ENCODE peak calls at places on chromosomes 16 and 17, in six cellular contexts. One of them, this sample, is unnamed.

GRCh38 chr16:66135376-66135775 is 231.1 kb upstream of the CDH5 start:
- DNase-seq in PC-3: no peak
- DNase-seq in HCT116: no peak
- DNase-seq in PC-9: no peak
- DNase-seq in OCI-LY7: no peak
- DNase-seq in MM.1S: no peak
- DNase-seq in this sample: no peak

GRCh38 chr17:34379876-34380275 is 16.8 kb upstream of the CCL1 start:
- DNase-seq in PC-3: no peak
- DNase-seq in HCT116: no peak
- DNase-seq in PC-9: no peak
- DNase-seq in OCI-LY7: no peak
- DNase-seq in MM.1S: no peak
- DNase-seq in this sample: no peak

GRCh38 chr16:80616362-80616761 is 75.6 kb downstream of the DYNLRB2 start:
- DNase-seq in PC-3: no peak
- DNase-seq in HCT116: no peak
- DNase-seq in PC-9: no peak
- DNase-seq in OCI-LY7: no peak
- DNase-seq in MM.1S: no peak
- DNase-seq in this sample: no peak

GRCh38 chr17:69743091-69743490 is 328.6 kb downstream of the MAP2K6 start:
- DNase-seq in PC-3: peak; percentile 24
- DNase-seq in HCT116: no peak
- DNase-seq in PC-9: no peak
- DNase-seq in OCI-LY7: no peak
- DNase-seq in MM.1S: no peak
- DNase-seq in this sample: no peak

GRCh38 chr17:67546578-67547527 is 169.8 kb downstream of the PITPNC1 start:
- DNase-seq in PC-3: no peak
- DNase-seq in HCT116: no peak
- DNase-seq in PC-9: no peak
- DNase-seq in OCI-LY7: peak; percentile 24
- DNase-seq in MM.1S: no peak
- DNase-seq in this sample: no peak

GRCh38 chr17:31248986-31249385 is 48.1 kb downstream of the OMG start:
- DNase-seq in PC-3: peak; percentile 70
- DNase-seq in HCT116: no peak
- DNase-seq in PC-9: peak; percentile 26
- DNase-seq in OCI-LY7: no peak
- DNase-seq in MM.1S: no peak
- DNase-seq in this sample: no peak

GRCh38 chr16:67723151-67723915 is 4.2 kb upstream of the GFOD2 start:
- DNase-seq in PC-3: peak; percentile 84
- DNase-seq in HCT116: no peak
- DNase-seq in PC-9: peak; percentile 80
- DNase-seq in OCI-LY7: no peak
- DNase-seq in MM.1S: no peak
- DNase-seq in this sample: no peak

GRCh38 chr17:45261577-45262515 is at the start of gene SPATA32:
- DNase-seq in PC-3: peak; percentile 62
- DNase-seq in HCT116: no peak
- DNase-seq in PC-9: no peak
- DNase-seq in OCI-LY7: peak; percentile 54
- DNase-seq in MM.1S: no peak
- DNase-seq in this sample: no peak

GRCh38 chr16:88479795-88480760 is 27.0 kb downstream of the ZFPM1 start:
- DNase-seq in PC-3: no peak
- DNase-seq in HCT116: no peak
- DNase-seq in PC-9: no peak
- DNase-seq in OCI-LY7: peak; percentile 78
- DNase-seq in MM.1S: no peak
- DNase-seq in this sample: peak; percentile 82

GRCh38 chr17:75003957-75004355 is 8.5 kb upstream of the MRPL58 start:
- DNase-seq in PC-3: no peak
- DNase-seq in HCT116: no peak
- DNase-seq in PC-9: no peak
- DNase-seq in OCI-LY7: no peak
- DNase-seq in MM.1S: no peak
- DNase-seq in this sample: no peak

GRCh38 chr16:52827456-52827855 is 225.2 kb downstream of the CHD9NB start:
- DNase-seq in PC-3: no peak
- DNase-seq in HCT116: no peak
- DNase-seq in PC-9: no peak
- DNase-seq in OCI-LY7: no peak
- DNase-seq in MM.1S: no peak
- DNase-seq in this sample: no peak

GRCh38 chr17:36188891-36189306 is 7.7 kb downstream of the CCL3L1 start:
- DNase-seq in PC-3: no peak
- DNase-seq in HCT116: no peak
- DNase-seq in PC-9: no peak
- DNase-seq in OCI-LY7: peak; percentile 43
- DNase-seq in MM.1S: peak; percentile 62
- DNase-seq in this sample: peak; percentile 69

GRCh38 chr17:79084291-79085153 is 9.9 kb downstream of the ENGASE start:
- DNase-seq in PC-3: no peak
- DNase-seq in HCT116: no peak
- DNase-seq in PC-9: no peak
- DNase-seq in OCI-LY7: no peak
- DNase-seq in MM.1S: no peak
- DNase-seq in this sample: no peak

GRCh38 chr17:64066709-64067108 is 46.3 kb upstream of the ICAM2 start:
- DNase-seq in PC-3: no peak
- DNase-seq in HCT116: no peak
- DNase-seq in PC-9: no peak
- DNase-seq in OCI-LY7: no peak
- DNase-seq in MM.1S: no peak
- DNase-seq in this sample: no peak

GRCh38 chr16:18942069-18942468 is 15.9 kb upstream of the SMG1 start:
- DNase-seq in PC-3: no peak
- DNase-seq in HCT116: no peak
- DNase-seq in PC-9: no peak
- DNase-seq in OCI-LY7: no peak
- DNase-seq in MM.1S: no peak
- DNase-seq in this sample: no peak

GRCh38 chr16:58821886-58822285 is 87.8 kb upstream of the GOT2 start:
- DNase-seq in PC-3: no peak
- DNase-seq in HCT116: no peak
- DNase-seq in PC-9: no peak
- DNase-seq in OCI-LY7: no peak
- DNase-seq in MM.1S: no peak
- DNase-seq in this sample: no peak

GRCh38 chr16:79449067-79449466 is 151.5 kb downstream of the MAF start:
- DNase-seq in PC-3: no peak
- DNase-seq in HCT116: no peak
- DNase-seq in PC-9: no peak
- DNase-seq in OCI-LY7: no peak
- DNase-seq in MM.1S: no peak
- DNase-seq in this sample: no peak

GRCh38 chr16:81987706-81988105 is 23.6 kb downstream of the SDR42E1 start:
- DNase-seq in PC-3: peak; percentile 57
- DNase-seq in HCT116: peak; percentile 57
- DNase-seq in PC-9: peak; percentile 60
- DNase-seq in OCI-LY7: no peak
- DNase-seq in MM.1S: no peak
- DNase-seq in this sample: no peak

GRCh38 chr17:14827394-14827793 is 437.7 kb downstream of the PMP22 start:
- DNase-seq in PC-3: no peak
- DNase-seq in HCT116: no peak
- DNase-seq in PC-9: no peak
- DNase-seq in OCI-LY7: no peak
- DNase-seq in MM.1S: no peak
- DNase-seq in this sample: no peak

GRCh38 chr16:70735141-70735979 is 49.5 kb upstream of the MTSS2 start:
- DNase-seq in PC-3: no peak
- DNase-seq in HCT116: no peak
- DNase-seq in PC-9: no peak
- DNase-seq in OCI-LY7: no peak
- DNase-seq in MM.1S: no peak
- DNase-seq in this sample: no peak

GRCh38 chr16:77785365-77785764 is 3.0 kb upstream of the VAT1L start:
- DNase-seq in PC-3: no peak
- DNase-seq in HCT116: no peak
- DNase-seq in PC-9: no peak
- DNase-seq in OCI-LY7: no peak
- DNase-seq in MM.1S: no peak
- DNase-seq in this sample: no peak

GRCh38 chr17:77100009-77100408 is 40.8 kb upstream of the SEC14L1 start:
- DNase-seq in PC-3: no peak
- DNase-seq in HCT116: no peak
- DNase-seq in PC-9: peak; percentile 83
- DNase-seq in OCI-LY7: no peak
- DNase-seq in MM.1S: no peak
- DNase-seq in this sample: no peak

GRCh38 chr17:76796081-76796480 is 58.2 kb downstream of the MFSD11 start:
- DNase-seq in PC-3: no peak
- DNase-seq in HCT116: no peak
- DNase-seq in PC-9: no peak
- DNase-seq in OCI-LY7: no peak
- DNase-seq in MM.1S: no peak
- DNase-seq in this sample: no peak

GRCh38 chr17:2830678-2831077 is 34.4 kb downstream of the RAP1GAP2 start:
- DNase-seq in PC-3: no peak
- DNase-seq in HCT116: no peak
- DNase-seq in PC-9: no peak
- DNase-seq in OCI-LY7: no peak
- DNase-seq in MM.1S: no peak
- DNase-seq in this sample: no peak

GRCh38 chr17:45846646-45847045 is 2.0 kb downstream of the SPPL2C start:
- DNase-seq in PC-3: no peak
- DNase-seq in HCT116: no peak
- DNase-seq in PC-9: no peak
- DNase-seq in OCI-LY7: no peak
- DNase-seq in MM.1S: no peak
- DNase-seq in this sample: no peak

GRCh38 chr17:68511671-68512246 is 471 bp upstream of the PRKAR1A start:
- DNase-seq in PC-3: peak; percentile 78
- DNase-seq in HCT116: peak; percentile 80
- DNase-seq in PC-9: peak; percentile 71
- DNase-seq in OCI-LY7: peak; percentile 88
- DNase-seq in MM.1S: peak; percentile 73
- DNase-seq in this sample: peak; percentile 92

GRCh38 chr17:71922439-71922838 is 198.4 kb upstream of the SOX9 start:
- DNase-seq in PC-3: peak; percentile 98
- DNase-seq in HCT116: no peak
- DNase-seq in PC-9: no peak
- DNase-seq in OCI-LY7: no peak
- DNase-seq in MM.1S: peak; percentile 30
- DNase-seq in this sample: no peak

GRCh38 chr16:78669994-78670393 is 570.5 kb downstream of the WWOX start:
- DNase-seq in PC-3: no peak
- DNase-seq in HCT116: no peak
- DNase-seq in PC-9: no peak
- DNase-seq in OCI-LY7: no peak
- DNase-seq in MM.1S: no peak
- DNase-seq in this sample: peak; percentile 16

GRCh38 chr16:82509636-82510035 is 117.1 kb upstream of the CDH13 start:
- DNase-seq in PC-3: no peak
- DNase-seq in HCT116: no peak
- DNase-seq in PC-9: no peak
- DNase-seq in OCI-LY7: no peak
- DNase-seq in MM.1S: no peak
- DNase-seq in this sample: no peak

DNA sequence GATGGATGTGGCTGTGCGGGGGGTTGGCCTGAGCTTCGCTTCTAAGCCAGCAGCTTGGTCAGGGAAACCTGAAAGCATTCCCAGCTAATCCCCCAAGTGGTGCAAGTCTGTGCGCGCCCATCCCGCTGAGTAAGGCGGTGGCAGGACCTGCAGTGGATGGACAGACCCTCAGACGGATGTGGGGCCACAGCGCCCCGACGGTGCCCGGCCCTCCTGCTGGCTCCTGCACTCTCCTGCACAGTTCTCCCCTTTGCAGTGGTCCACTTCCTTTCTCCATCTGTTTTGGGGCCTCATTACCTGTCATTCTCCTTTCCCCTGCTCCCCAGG is 2.3 kb downstream of the ATP2A1 start:
- DNase-seq in PC-3: no peak
- DNase-seq in HCT116: no peak
- DNase-seq in PC-9: no peak
- DNase-seq in OCI-LY7: no peak
- DNase-seq in MM.1S: no peak
- DNase-seq in this sample: no peak
- H2AFZ ChIP-seq in PC-3: no peak overlapping the region
- H2AFZ ChIP-seq in HCT116: no peak overlapping the region
- H2AFZ ChIP-seq in PC-9: no peak overlapping the region
- H2AFZ ChIP-seq in OCI-LY7: no peak overlapping the region
- H2AFZ ChIP-seq in MM.1S: peak overlapping the region; percentile 97
- H2AFZ ChIP-seq in this sample: no peak overlapping the region

GRCh38 chr17:48555183-48555615 is 10.3 kb upstream of the HOXB2 start:
- DNase-seq in PC-3: peak; percentile 72
- DNase-seq in HCT116: no peak
- DNase-seq in PC-9: no peak
- DNase-seq in OCI-LY7: no peak
- DNase-seq in MM.1S: no peak
- DNase-seq in this sample: no peak
- H3K9me2 ChIP-seq in PC-3: no peaks in the 10 kb centered on the region
- H3K9me2 ChIP-seq in HCT116: no peaks in the 10 kb centered on the region
- H3K9me2 ChIP-seq in PC-9: no peaks in the 10 kb centered on the region
- H3K9me2 ChIP-seq in OCI-LY7: no peaks in the 10 kb centered on the region
- H3K9me2 ChIP-seq in MM.1S: no peaks in the 10 kb centered on the region
- H3K9me2 ChIP-seq in this sample: no peaks in the 10 kb centered on the region

DNA sequence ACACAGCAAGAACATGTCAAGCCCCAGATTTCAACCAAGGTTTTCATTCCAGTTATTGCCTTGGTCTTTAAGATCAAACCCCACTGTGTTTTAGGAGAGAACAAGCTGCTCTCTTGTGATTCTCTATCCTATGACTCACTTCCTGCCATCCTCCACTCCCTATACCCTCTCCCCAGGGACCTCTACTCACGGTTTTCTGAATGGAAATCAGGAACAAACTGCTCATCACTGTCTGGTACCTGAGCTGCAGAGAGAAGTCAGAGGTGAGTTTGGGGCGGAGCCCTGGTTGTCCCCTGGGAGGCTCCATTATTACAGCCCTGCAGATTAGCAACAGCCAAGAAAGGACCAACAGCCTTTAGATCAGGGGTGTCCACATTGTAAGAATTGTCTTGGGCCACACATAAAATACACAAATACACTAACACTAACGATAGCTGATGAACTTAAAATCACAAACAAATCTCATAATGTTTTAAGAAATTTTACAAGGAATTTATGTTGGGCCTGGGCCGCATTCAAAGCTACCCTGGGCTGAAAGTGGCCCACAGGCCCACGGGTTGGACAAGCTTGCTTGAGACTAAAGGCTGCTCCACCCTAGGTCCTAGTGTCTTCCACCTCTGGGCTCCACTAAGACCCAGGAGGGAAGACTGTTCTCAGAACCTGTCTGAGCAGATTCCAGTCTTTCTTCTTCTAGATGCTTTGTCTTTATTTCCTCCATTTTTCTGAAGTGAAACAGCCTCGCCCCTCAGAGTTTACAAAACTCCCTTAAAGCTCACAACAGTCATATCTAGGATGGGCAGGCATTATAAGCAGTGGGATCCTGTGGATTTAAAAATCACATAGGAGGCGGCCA is 9.7 kb downstream of the ETV4 start:
- DNase-seq in PC-3: peak; percentile 43
- DNase-seq in HCT116: no peak
- DNase-seq in PC-9: peak; percentile 31
- DNase-seq in OCI-LY7: peak; percentile 14
- DNase-seq in MM.1S: no peak
- DNase-seq in this sample: peak; percentile 58
- H3K79me2 ChIP-seq in PC-3: peaks cover 23% of the 10 kb centered on the region
- H3K79me2 ChIP-seq in HCT116: peaks cover 6% of the 10 kb centered on the region
- H3K79me2 ChIP-seq in PC-9: peaks cover 26% of the 10 kb centered on the region
- H3K79me2 ChIP-seq in OCI-LY7: no peaks in the 10 kb centered on the region
- H3K79me2 ChIP-seq in MM.1S: no peaks in the 10 kb centered on the region
- H3K79me2 ChIP-seq in this sample: peaks cover 23% of the 10 kb centered on the region

GRCh38 chr16:22660441-22661160 is 149.9 kb downstream of the NPIPB5 start:
- DNase-seq in PC-3: no peak
- DNase-seq in HCT116: no peak
- DNase-seq in PC-9: no peak
- DNase-seq in OCI-LY7: no peak
- DNase-seq in MM.1S: no peak
- DNase-seq in this sample: no peak
- H2AFZ ChIP-seq in PC-3: no peak overlapping the region
- H2AFZ ChIP-seq in HCT116: no peak overlapping the region
- H2AFZ ChIP-seq in PC-9: no peak overlapping the region
- H2AFZ ChIP-seq in OCI-LY7: no peak overlapping the region
- H2AFZ ChIP-seq in MM.1S: no peak overlapping the region
- H2AFZ ChIP-seq in this sample: no peak overlapping the region

This sample was measured in Karpas-422.